ENCODE peak calls at places on chromosomes 4 and X, in six cellular contexts. One of them, this sample, is unnamed.

GRCh38 chr4:73668806-73669205 is 48.6 kb upstream of the RASSF6 start:
- DNase-seq in upper lobe of left lung: no peak
- DNase-seq in NCI-H2171: peak; percentile 24
- DNase-seq in uterus: no peak
- DNase-seq in retina: no peak
- DNase-seq in stomach: no peak
- DNase-seq in this sample: no peak

GRCh38 chr4:39994356-39994755 is 16.6 kb upstream of the PDS5A start:
- DNase-seq in NCI-H2171: no peak
- DNase-seq in retina: no peak
- DNase-seq in uterus: no peak
- DNase-seq in upper lobe of left lung: no peak
- DNase-seq in stomach: no peak
- DNase-seq in this sample: no peak

GRCh38 chr4:106587558-106587957 is 219.0 kb upstream of the GIMD1 start:
- DNase-seq in uterus: no peak
- DNase-seq in retina: no peak
- DNase-seq in NCI-H2171: no peak
- DNase-seq in upper lobe of left lung: no peak
- DNase-seq in stomach: no peak
- DNase-seq in this sample: peak; percentile 81

GRCh38 chrX:123085311-123085940 is 98.7 kb upstream of the GRIA3 start:
- DNase-seq in stomach: no peak
- DNase-seq in retina: no peak
- DNase-seq in upper lobe of left lung: no peak
- DNase-seq in uterus: no peak
- DNase-seq in NCI-H2171: no peak
- DNase-seq in this sample: no peak

GRCh38 chr4:4249876-4250275 is 1.9 kb upstream of the TMEM128 start:
- DNase-seq in retina: no peak
- DNase-seq in NCI-H2171: no peak
- DNase-seq in upper lobe of left lung: no peak
- DNase-seq in uterus: no peak
- DNase-seq in stomach: no peak
- DNase-seq in this sample: no peak

GRCh38 chrX:134999469-134999868 is 8.7 kb downstream of the SMIM10 start:
- DNase-seq in stomach: no peak
- DNase-seq in upper lobe of left lung: no peak
- DNase-seq in uterus: no peak
- DNase-seq in retina: no peak
- DNase-seq in NCI-H2171: no peak
- DNase-seq in this sample: peak; percentile 42

GRCh38 chr4:187227907-187228699 is 504.4 kb upstream of the FAT1 start:
- DNase-seq in retina: no peak
- DNase-seq in stomach: no peak
- DNase-seq in uterus: no peak
- DNase-seq in upper lobe of left lung: no peak
- DNase-seq in NCI-H2171: no peak
- DNase-seq in this sample: no peak

GRCh38 chr4:34880246-34880645 is 1364.1 kb downstream of the ARAP2 start:
- DNase-seq in NCI-H2171: no peak
- DNase-seq in stomach: no peak
- DNase-seq in retina: no peak
- DNase-seq in uterus: no peak
- DNase-seq in upper lobe of left lung: no peak
- DNase-seq in this sample: no peak

GRCh38 chr4:573122-573892 is 2.8 kb downstream of the TMEM271 start:
- DNase-seq in uterus: no peak
- DNase-seq in NCI-H2171: no peak
- DNase-seq in stomach: no peak
- DNase-seq in retina: no peak
- DNase-seq in upper lobe of left lung: no peak
- DNase-seq in this sample: no peak

GRCh38 chr4:118327554-118328241 is 25.1 kb downstream of the PRSS12 start:
- DNase-seq in retina: no peak
- DNase-seq in NCI-H2171: no peak
- DNase-seq in upper lobe of left lung: no peak
- DNase-seq in stomach: no peak
- DNase-seq in uterus: no peak
- DNase-seq in this sample: no peak

GRCh38 chrX:72666451-72666850 is 47.7 kb downstream of the PHKA1 start:
- DNase-seq in uterus: no peak
- DNase-seq in NCI-H2171: no peak
- DNase-seq in stomach: no peak
- DNase-seq in upper lobe of left lung: no peak
- DNase-seq in retina: no peak
- DNase-seq in this sample: no peak

GRCh38 chr4:171017596-171017995 is 795.6 kb upstream of the GALNTL6 start:
- DNase-seq in uterus: no peak
- DNase-seq in NCI-H2171: no peak
- DNase-seq in stomach: no peak
- DNase-seq in upper lobe of left lung: no peak
- DNase-seq in retina: no peak
- DNase-seq in this sample: no peak

GRCh38 chrX:71870337-71871098 is 40.1 kb upstream of the NHSL2 start:
- DNase-seq in upper lobe of left lung: no peak
- DNase-seq in NCI-H2171: peak; percentile 0
- DNase-seq in uterus: no peak
- DNase-seq in retina: no peak
- DNase-seq in stomach: no peak
- DNase-seq in this sample: peak; percentile 0

GRCh38 chrX:103941201-103941975 is 21.0 kb upstream of the TMSB15B start:
- DNase-seq in stomach: no peak
- DNase-seq in retina: no peak
- DNase-seq in upper lobe of left lung: no peak
- DNase-seq in NCI-H2171: peak; percentile 0
- DNase-seq in uterus: no peak
- DNase-seq in this sample: peak; percentile 4

GRCh38 chrX:34365482-34365881 is 233.4 kb upstream of the FAM47A start:
- DNase-seq in uterus: no peak
- DNase-seq in retina: no peak
- DNase-seq in stomach: no peak
- DNase-seq in upper lobe of left lung: no peak
- DNase-seq in NCI-H2171: no peak
- DNase-seq in this sample: no peak

GRCh38 chr4:6343950-6344408 is 74.3 kb downstream of the WFS1 start:
- DNase-seq in stomach: peak; percentile 65
- DNase-seq in upper lobe of left lung: no peak
- DNase-seq in NCI-H2171: no peak
- DNase-seq in uterus: no peak
- DNase-seq in retina: no peak
- DNase-seq in this sample: peak; percentile 5

GRCh38 chr4:8615366-8615765 is 22.8 kb downstream of the CPZ start:
- DNase-seq in uterus: no peak
- DNase-seq in NCI-H2171: no peak
- DNase-seq in stomach: no peak
- DNase-seq in retina: no peak
- DNase-seq in upper lobe of left lung: peak; percentile 32
- DNase-seq in this sample: no peak

GRCh38 chr4:111323496-111323895 is 700.6 kb upstream of the PITX2 start:
- DNase-seq in stomach: no peak
- DNase-seq in uterus: no peak
- DNase-seq in NCI-H2171: no peak
- DNase-seq in upper lobe of left lung: no peak
- DNase-seq in retina: no peak
- DNase-seq in this sample: peak; percentile 90

GRCh38 chr4:85426366-85426765 is 48.6 kb upstream of the ARHGAP24 start:
- DNase-seq in stomach: no peak
- DNase-seq in NCI-H2171: no peak
- DNase-seq in upper lobe of left lung: no peak
- DNase-seq in uterus: no peak
- DNase-seq in retina: no peak
- DNase-seq in this sample: no peak

GRCh38 chr4:144985536-144985935 is 112.5 kb downstream of the ANAPC10 start:
- DNase-seq in retina: no peak
- DNase-seq in uterus: no peak
- DNase-seq in upper lobe of left lung: no peak
- DNase-seq in stomach: no peak
- DNase-seq in NCI-H2171: no peak
- DNase-seq in this sample: no peak

This sample was measured in SJSA1.